ENCODE peak calls at places on chromosomes 13 and 19, in nine cellular contexts. R, K, U, Z, B, L, F, I and H are unnamed samples.

GRCh38 chr19:8444677-8445487 is at the start of gene HNRNPM:
- DNase-seq in R (peak), K (peak), U (peak), Z (peak), B (peak), L (peak), F (peak), I (peak), H (peak)

GRCh38 chr19:37942516-37942902 is 35.5 kb downstream of the SIPA1L3 start:
- DNase-seq in R (no peak), K (no peak), U (peak), Z (no peak), B (no peak), L (no peak), F (no peak), I (no peak), H (no peak)

GRCh38 chr13:47188802-47189201 is 291.9 kb upstream of the HTR2A start:
- DNase-seq in R (peak), K (peak), U (no peak), Z (peak), B (no peak), L (no peak), F (peak), I (no peak), H (no peak)

GRCh38 chr13:106291006-106291405 is 244.5 kb downstream of the EFNB2 start:
- DNase-seq in R (peak), K (peak), U (no peak), Z (peak), B (no peak), L (no peak), F (no peak), I (no peak), H (no peak)

GRCh38 chr19:40433391-40434216 is 7.8 kb upstream of the SERTAD1 start:
- DNase-seq in R (peak), K (peak), U (peak), Z (peak), B (peak), L (no peak), F (peak), I (peak), H (peak)

GRCh38 chr13:53124568-53125094 is 96.0 kb downstream of the OLFM4 start:
- DNase-seq in R (no peak), K (no peak), U (no peak), Z (no peak), B (no peak), L (no peak), F (no peak), I (no peak), H (no peak)

GRCh38 chr19:4403005-4403761 is 743 bp downstream of the CHAF1A start:
- DNase-seq in R (no peak), K (no peak), U (no peak), Z (no peak), B (peak), L (no peak), F (no peak), I (no peak), H (no peak)

GRCh38 chr13:28333204-28333900 is 161.6 kb downstream of the FLT1 start:
- DNase-seq in R (no peak), K (no peak), U (no peak), Z (no peak), B (no peak), L (no peak), F (peak), I (no peak), H (no peak)

GRCh38 chr19:54164369-54165068 is 5.0 kb upstream of the LENG1 start:
- DNase-seq in R (peak), K (no peak), U (peak), Z (no peak), B (peak), L (peak), F (peak), I (no peak), H (peak)

GRCh38 chr13:31875134-31875533 is 135.8 kb downstream of the RXFP2 start:
- DNase-seq in R (no peak), K (no peak), U (no peak), Z (peak), B (no peak), L (no peak), F (peak), I (no peak), H (no peak)

GRCh38 chr19:23273022-23273593 is 22.9 kb upstream of the ZNF724 start:
- DNase-seq in R (no peak), K (no peak), U (no peak), Z (no peak), B (no peak), L (no peak), F (peak), I (no peak), H (no peak)

GRCh38 chr19:48296963-48297734 is 27.3 kb downstream of the ZNF114 start:
- DNase-seq in R (no peak), K (no peak), U (no peak), Z (no peak), B (no peak), L (no peak), F (no peak), I (no peak), H (no peak)

GRCh38 chr19:45391346-45391745 is 13.5 kb downstream of the PPP1R13L start:
- DNase-seq in R (peak), K (no peak), U (no peak), Z (no peak), B (no peak), L (no peak), F (no peak), I (no peak), H (no peak)

GRCh38 chr13:39918837-39919236 is 263.4 kb downstream of the COG6 start:
- DNase-seq in R (no peak), K (no peak), U (no peak), Z (no peak), B (no peak), L (no peak), F (no peak), I (no peak), H (no peak)

GRCh38 chr13:39516140-39516539 is 86.9 kb downstream of the LHFPL6 start:
- DNase-seq in R (no peak), K (no peak), U (no peak), Z (peak), B (no peak), L (no peak), F (no peak), I (no peak), H (no peak)

GRCh38 chr19:58317481-58318072 is 9.2 kb upstream of the ZSCAN22 start:
- DNase-seq in R (peak), K (peak), U (no peak), Z (peak), B (peak), L (no peak), F (peak), I (no peak), H (no peak)

GRCh38 chr13:33771296-33771695 is 46.7 kb upstream of the RFC3 start:
- DNase-seq in R (no peak), K (no peak), U (no peak), Z (no peak), B (no peak), L (no peak), F (no peak), I (no peak), H (no peak)

GRCh38 chr13:35720690-35721554 is 244.4 kb upstream of the MAB21L1 start:
- DNase-seq in R (peak), K (no peak), U (peak), Z (peak), B (peak), L (no peak), F (peak), I (peak), H (peak)

GRCh38 chr19:10612515-10613119 is 12.7 kb upstream of the SLC44A2 start:
- DNase-seq in R (no peak), K (no peak), U (peak), Z (no peak), B (no peak), L (no peak), F (peak), I (no peak), H (no peak)

GRCh38 chr19:56076413-56076998 is 44.6 kb downstream of the ZNF787 start:
- DNase-seq in R (peak), K (peak), U (peak), Z (peak), B (peak), L (peak), F (peak), I (no peak), H (peak)

GRCh38 chr19:38666662-38667448 is 19.4 kb downstream of the ACTN4 start:
- DNase-seq in R (peak), K (no peak), U (no peak), Z (peak), B (no peak), L (no peak), F (peak), I (no peak), H (no peak)

GRCh38 chr19:310141-310651 is 19.0 kb upstream of the PLPP2 start:
- DNase-seq in R (no peak), K (no peak), U (peak), Z (no peak), B (no peak), L (no peak), F (peak), I (no peak), H (no peak)

GRCh38 chr13:40535345-40535836 is 131.1 kb downstream of the FOXO1 start:
- DNase-seq in R (no peak), K (no peak), U (no peak), Z (no peak), B (no peak), L (no peak), F (no peak), I (no peak), H (no peak)

DNA sequence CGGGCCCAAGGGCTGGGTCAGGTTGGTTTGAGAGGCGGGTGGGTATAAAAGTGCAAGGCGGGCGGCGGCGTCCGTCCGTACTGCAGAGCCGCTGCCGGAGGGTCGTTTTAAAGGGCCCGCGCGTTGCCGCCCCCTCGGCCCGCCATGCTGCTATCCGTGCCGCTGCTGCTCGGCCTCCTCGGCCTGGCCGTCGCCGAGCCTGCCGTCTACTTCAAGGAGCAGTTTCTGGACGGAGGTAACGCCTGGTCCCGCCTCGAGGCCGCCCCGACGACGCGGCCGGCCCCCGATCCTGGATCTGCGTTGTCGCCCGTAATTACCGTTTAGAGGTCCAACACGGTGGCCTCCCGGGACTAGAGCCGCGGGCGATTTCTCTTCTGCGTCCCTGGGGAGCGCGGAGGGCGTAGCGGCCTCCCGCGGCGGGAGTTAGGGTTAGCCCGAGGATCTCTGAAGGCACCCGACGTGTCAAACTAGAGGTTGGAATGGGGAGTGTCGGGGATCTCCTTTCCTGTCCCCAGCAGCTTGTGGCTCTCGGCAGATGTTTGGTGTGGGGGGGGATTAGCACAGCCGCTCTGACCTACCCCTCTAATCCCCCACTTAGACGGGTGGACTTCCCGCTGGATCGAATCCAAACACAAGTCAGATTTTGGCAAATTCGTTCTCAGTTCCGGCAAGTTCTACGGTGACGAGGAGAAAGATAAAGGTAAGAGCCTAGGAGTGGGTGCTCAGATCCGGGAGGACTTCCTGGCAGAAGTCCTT is at the start of gene CALR:
- DNase-seq in R (no peak), K (no peak), U (no peak), Z (peak), B (no peak), L (no peak), F (peak), I (no peak), H (no peak)
- TF ChIP-seq CTCF in R (peak), K (peak), U (no peak), Z (peak), B (no peak), L (no peak), F (peak), I (peak), H (peak)

DNA sequence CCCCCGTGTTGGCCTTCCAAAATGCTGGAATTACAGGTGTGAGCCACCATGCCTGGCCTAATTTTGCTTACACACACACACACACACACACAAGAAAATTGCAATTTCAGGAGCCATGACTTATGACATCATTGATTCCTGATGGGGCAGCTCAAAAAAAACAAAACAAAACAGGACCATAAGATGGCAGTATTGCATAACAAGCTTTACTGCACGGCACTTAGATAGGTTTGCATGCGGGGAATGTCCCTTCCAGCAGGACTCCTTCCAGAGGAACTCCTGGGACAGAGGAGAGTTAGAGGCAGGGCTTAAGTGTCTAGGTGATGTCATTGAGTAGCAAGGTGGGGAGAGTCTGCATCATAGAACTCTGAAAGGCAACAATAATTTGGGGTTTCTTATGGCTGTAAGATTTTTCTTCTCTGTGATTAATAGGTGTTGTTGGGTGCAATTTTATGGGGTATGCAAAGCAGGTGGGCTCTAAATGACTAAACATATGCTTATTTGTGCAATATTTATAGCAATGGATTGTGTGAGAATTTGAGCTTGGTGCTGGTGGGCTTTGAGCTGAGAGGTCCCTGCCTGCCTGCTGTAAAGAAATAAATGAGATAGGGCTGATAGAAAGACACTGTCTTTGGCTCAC is 9.0 kb upstream of the ACSBG2 start:
- DNase-seq in R (peak), K (no peak), U (no peak), Z (peak), B (no peak), L (no peak), F (peak), I (no peak), H (no peak)
- TF ChIP-seq CTCF in R (peak), K (peak), U (no peak), Z (peak), B (no peak), L (no peak), F (peak), I (no peak), H (peak)

DNA sequence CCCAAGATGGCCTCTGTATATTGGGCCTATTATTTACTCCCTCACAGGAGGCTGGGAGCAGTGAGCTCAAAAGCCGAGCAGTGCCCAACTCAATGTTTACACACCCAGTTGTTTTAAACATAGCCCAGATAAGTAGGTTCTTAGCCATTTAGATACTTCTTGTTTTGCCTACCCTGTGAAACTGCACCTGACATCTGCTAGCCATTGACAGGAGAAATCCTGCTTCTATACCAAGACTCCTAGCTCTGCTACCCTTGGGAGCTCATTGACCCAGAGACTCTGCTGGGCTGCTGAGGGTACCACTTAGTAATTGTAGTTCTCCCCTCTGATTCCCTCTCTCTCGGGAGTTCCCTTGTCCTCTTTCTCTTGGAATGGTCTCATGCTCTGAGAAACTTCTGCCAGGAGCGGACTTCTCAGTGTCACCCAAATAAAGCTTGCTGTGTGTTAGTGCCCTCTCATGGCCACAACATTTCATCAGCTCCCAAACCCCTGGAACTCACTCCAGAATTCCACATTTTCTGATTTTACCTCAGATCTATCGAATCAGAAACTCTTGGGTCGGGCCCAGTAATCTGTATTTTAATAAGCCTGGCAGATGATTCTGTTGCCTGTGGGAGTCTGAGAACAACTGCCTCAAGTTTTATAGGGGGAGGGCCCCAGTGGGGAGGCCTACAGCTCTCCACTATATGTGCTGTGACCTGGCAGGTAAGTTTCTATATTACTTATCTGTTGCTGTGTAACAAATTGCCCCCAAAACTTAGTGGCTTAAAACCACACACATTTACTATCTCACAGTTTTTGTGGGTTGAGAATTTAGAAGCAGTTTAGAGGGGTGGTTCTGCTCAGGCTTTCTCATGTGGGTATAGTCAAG is 221.1 kb downstream of the TDRD3 start:
- DNase-seq in R (peak), K (no peak), U (no peak), Z (peak), B (no peak), L (no peak), F (peak), I (no peak), H (no peak)
- TF ChIP-seq CTCF in R (peak), K (peak), U (no peak), Z (peak), B (peak), L (no peak), F (peak), I (no peak), H (peak)

DNA sequence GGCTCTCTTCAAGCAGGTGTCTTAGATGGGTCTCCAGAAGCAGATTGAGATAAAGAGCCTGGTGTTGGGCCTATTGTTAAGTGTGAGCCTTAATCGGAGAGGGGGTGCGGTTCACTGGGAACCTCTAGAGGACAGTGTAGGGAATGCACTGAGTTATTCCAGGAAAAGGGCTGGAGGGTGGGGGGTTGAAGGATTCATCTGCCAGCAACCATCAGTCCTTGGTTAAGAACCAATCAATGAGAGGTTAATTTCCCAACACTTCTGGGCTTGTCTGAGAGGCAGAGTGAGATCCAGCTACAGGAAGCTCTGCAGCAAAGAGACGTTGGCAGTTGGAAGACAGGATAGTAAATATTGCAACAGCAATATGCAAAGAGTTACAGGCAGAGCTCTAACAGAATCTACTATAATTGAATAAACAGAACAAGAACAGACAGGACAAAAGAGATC is 28.7 kb downstream of the CYP4F2 start:
- DNase-seq in R (no peak), K (no peak), U (peak), Z (peak), B (no peak), L (no peak), F (peak), I (no peak), H (no peak)
- TF ChIP-seq CTCF in R (peak), K (peak), U (no peak), Z (peak), B (no peak), L (no peak), F (peak), I (peak), H (no peak)

GRCh38 chr13:59755647-59756290 is 408.0 kb downstream of the DIAPH3 start:
- DNase-seq in R (no peak), K (no peak), U (no peak), Z (no peak), B (no peak), L (no peak), F (peak), I (no peak), H (no peak)

GRCh38 chr13:59747529-59747928 is 416.2 kb downstream of the DIAPH3 start:
- DNase-seq in R (no peak), K (no peak), U (no peak), Z (no peak), B (no peak), L (no peak), F (no peak), I (no peak), H (no peak)

GRCh38 chr13:59746291-59746962 is 417.3 kb downstream of the DIAPH3 start:
- DNase-seq in R (peak), K (no peak), U (no peak), Z (peak), B (no peak), L (no peak), F (peak), I (no peak), H (no peak)

GRCh38 chr13:59754411-59754810 is 409.3 kb downstream of the DIAPH3 start:
- DNase-seq in R (no peak), K (no peak), U (no peak), Z (no peak), B (no peak), L (no peak), F (no peak), I (no peak), H (no peak)

GRCh38 chr13:59750860-59751259 is 412.9 kb downstream of the DIAPH3 start:
- DNase-seq in R (peak), K (peak), U (no peak), Z (peak), B (peak), L (no peak), F (peak), I (no peak), H (peak)
- TF ChIP-seq CTCF in R (peak), K (no peak), U (no peak), Z (no peak), B (no peak), L (no peak), F (no peak), I (no peak), H (no peak)

GRCh38 chr13:51822106-51822840 is 18.3 kb upstream of the DHRS12 start:
- DNase-seq in R (no peak), K (no peak), U (no peak), Z (no peak), B (no peak), L (no peak), F (no peak), I (no peak), H (no peak)
- TF ChIP-seq CTCF in R (no peak), K (no peak), U (no peak), Z (no peak), B (no peak), L (no peak), F (no peak), I (no peak), H (no peak)